ENCODE peak calls at places on chromosome 3, in six cellular contexts. S is globus pallidus; Z is CD4-positive, alpha-beta memory T cell; I is NCI-H748 treated with DMSO at 0.1 percent for 48 hours; B is natural killer cell; C is fibroblast of pulmonary artery. D is an unnamed sample.

GRCh38 chr3:142489572-142490323 is 41.9 kb upstream of the XRN1 start:
- DNase-seq in S (no peak), Z (no peak), I (no peak), B (no peak), C (no peak), D (no peak)

GRCh38 chr3:52230889-52231499 is 5.5 kb upstream of the TLR9 start:
- DNase-seq in S (no peak), Z (no peak), I (no peak), B (no peak), C (no peak), D (no peak)

GRCh38 chr3:141076026-141076797 is 25.1 kb downstream of the SPSB4 start:
- DNase-seq in S (no peak), Z (no peak), I (no peak), B (no peak), C (no peak), D (no peak)

GRCh38 chr3:128080323-128080898 is 28.2 kb downstream of the SEC61A1 start:
- DNase-seq in S (no peak), Z (no peak), I (no peak), B (no peak), C (peak), D (no peak)

GRCh38 chr3:37779289-37780152 is 82.2 kb upstream of the CTDSPL start:
- DNase-seq in S (peak), Z (no peak), I (no peak), B (no peak), C (peak), D (peak)

GRCh38 chr3:129016366-129016724 is 15.2 kb downstream of the EFCC1 start:
- DNase-seq in S (no peak), Z (peak), I (no peak), B (peak), C (no peak), D (peak)

GRCh38 chr3:186930639-186931486 is 537 bp downstream of the ST6GAL1 start:
- DNase-seq in S (no peak), Z (peak), I (no peak), B (peak), C (peak), D (peak)

GRCh38 chr3:52452126-52452525 is 1.7 kb downstream of the TNNC1 start:
- DNase-seq in S (no peak), Z (no peak), I (no peak), B (no peak), C (no peak), D (no peak)

GRCh38 chr3:104628185-104628789 is 738.4 kb upstream of the ALCAM start:
- DNase-seq in S (peak), Z (no peak), I (no peak), B (no peak), C (peak), D (peak)

GRCh38 chr3:196399485-196399945 is 32.7 kb downstream of the UBXN7 start:
- DNase-seq in S (no peak), Z (no peak), I (no peak), B (no peak), C (peak), D (no peak)

GRCh38 chr3:173870976-173871375 is 473.4 kb downstream of the NLGN1 start:
- DNase-seq in S (no peak), Z (no peak), I (no peak), B (no peak), C (no peak), D (no peak)

GRCh38 chr3:107367353-107367752 is 9.9 kb upstream of the CCDC54 start:
- DNase-seq in S (no peak), Z (peak), I (no peak), B (no peak), C (peak), D (no peak)

GRCh38 chr3:116270053-116270452 is 175.2 kb downstream of the LSAMP start:
- DNase-seq in S (no peak), Z (no peak), I (no peak), B (no peak), C (peak), D (no peak)

GRCh38 chr3:124107491-124107890 is 115.6 kb upstream of the ROPN1 start:
- DNase-seq in S (no peak), Z (no peak), I (no peak), B (no peak), C (no peak), D (no peak)

GRCh38 chr3:55766753-55767152 is 279.6 kb upstream of the WNT5A start:
- DNase-seq in S (no peak), Z (no peak), I (no peak), B (no peak), C (no peak), D (no peak)

GRCh38 chr3:191376742-191377141 is 46.4 kb upstream of the UTS2B start:
- DNase-seq in S (no peak), Z (no peak), I (no peak), B (no peak), C (peak), D (no peak)

GRCh38 chr3:146019508-146019907 is 141.5 kb downstream of the PLOD2 start:
- DNase-seq in S (no peak), Z (no peak), I (no peak), B (no peak), C (peak), D (no peak)

GRCh38 chr3:56799251-56799882 is 2.4 kb downstream of the ARHGEF3 start:
- DNase-seq in S (peak), Z (peak), I (peak), B (no peak), C (peak), D (peak)

GRCh38 chr3:66107855-66108254 is 69.1 kb upstream of the MAGI1 start:
- DNase-seq in S (no peak), Z (no peak), I (no peak), B (no peak), C (peak), D (no peak)

GRCh38 chr3:124248471-124249028 is 256.6 kb upstream of the ROPN1 start:
- DNase-seq in S (no peak), Z (no peak), I (no peak), B (no peak), C (peak), D (no peak)

GRCh38 chr3:149042766-149043386 is 43.5 kb downstream of the HLTF start:
- DNase-seq in S (no peak), Z (no peak), I (no peak), B (no peak), C (peak), D (no peak)

GRCh38 chr3:140316461-140316860 is 361.4 kb upstream of the TRIM42 start:
- DNase-seq in S (no peak), Z (no peak), I (no peak), B (no peak), C (no peak), D (no peak)

GRCh38 chr3:46737320-46737719 is 19.7 kb upstream of the PRSS50 start:
- DNase-seq in S (no peak), Z (no peak), I (no peak), B (no peak), C (no peak), D (no peak)

GRCh38 chr3:48524970-48525369 is 21.0 kb upstream of the SHISA5 start:
- DNase-seq in S (no peak), Z (no peak), I (no peak), B (no peak), C (no peak), D (no peak)

GRCh38 chr3:126111126-126111551 is 27.2 kb upstream of the SLC41A3 start:
- DNase-seq in S (no peak), Z (no peak), I (no peak), B (peak), C (no peak), D (no peak)

GRCh38 chr3:37991109-37991508 is 523 bp downstream of the VILL start:
- DNase-seq in S (no peak), Z (no peak), I (no peak), B (no peak), C (no peak), D (no peak)

GRCh38 chr3:53218136-53218535 is 37.7 kb downstream of the TKT start:
- DNase-seq in S (no peak), Z (no peak), I (no peak), B (no peak), C (no peak), D (no peak)

GRCh38 chr3:187227658-187228258 is 30.5 kb downstream of the RTP1 start:
- DNase-seq in S (no peak), Z (no peak), I (no peak), B (no peak), C (peak), D (no peak)

D was measured in NCI-H526.